ENCODE peak calls at places on chromosomes 12 and 14, in six cellular contexts. H is mucosa of descending colon, F is NCI-H2029 treated with DMSO at 0.1 percent for 48 hours, L is RPMI8226, Z is NT2/D1, V is T-cell. U is an unnamed sample.

GRCh38 chr14:105690671-105691070 is 164.3 kb downstream of the TMEM121 start:
- DNase-seq in H (no peak), F (no peak), L (no peak), Z (no peak), V (no peak), U (no peak)

GRCh38 chr14:54669759-54670630 is 103.1 kb downstream of the SAMD4A start:
- DNase-seq in H (no peak), F (no peak), L (no peak), Z (no peak), V (peak; percentile 38), U (no peak)

GRCh38 chr12:74541074-74541473 is 3.4 kb downstream of the ATXN7L3B start:
- DNase-seq in H (no peak), F (no peak), L (no peak), Z (no peak), V (no peak), U (no peak)

GRCh38 chr14:24895243-24895583 is 154.7 kb downstream of the STXBP6 start:
- DNase-seq in H (no peak), F (peak; percentile 59), L (no peak), Z (no peak), V (no peak), U (no peak)

GRCh38 chr12:10701226-10701681 is 21.9 kb downstream of the YBX3 start:
- DNase-seq in H (no peak), F (no peak), L (no peak), Z (no peak), V (no peak), U (no peak)

GRCh38 chr14:88323520-88324199 is 591 bp upstream of the KCNK10 start:
- DNase-seq in H (no peak), F (no peak), L (no peak), Z (no peak), V (no peak), U (peak; percentile 11)

GRCh38 chr14:56334458-56334857 is 216.2 kb downstream of the PELI2 start:
- DNase-seq in H (no peak), F (no peak), L (no peak), Z (no peak), V (no peak), U (no peak)

GRCh38 chr14:51539571-51540037 is 112.1 kb upstream of the FRMD6 start:
- DNase-seq in H (no peak), F (no peak), L (no peak), Z (peak; percentile 52), V (no peak), U (no peak)

GRCh38 chr14:75630695-75631452 is 29.8 kb downstream of the ERG28 start:
- DNase-seq in H (no peak), F (no peak), L (no peak), Z (peak; percentile 39), V (no peak), U (no peak)

GRCh38 chr12:77893918-77894317 is 63.2 kb downstream of the NAV3 start:
- DNase-seq in H (peak; percentile 84), F (no peak), L (no peak), Z (no peak), V (no peak), U (no peak)

U was measured in heart right ventricle.